ENCODE peak calls at places on chromosomes 16 and 17, in four cellular contexts. S, K, J and T are unnamed samples.

GRCh38 chr16:31477220-31478216 is 5.4 kb upstream of the SLC5A2 start:
- DNase-seq in S (no peak), K (peak; percentile 97), J (no peak), T (peak; percentile 90)

GRCh38 chr16:85328665-85329058 is 216.4 kb upstream of the CIBAR2 start:
- DNase-seq in S (peak; percentile 64), K (peak; percentile 92), J (no peak), T (no peak)

GRCh38 chr17:14307560-14308024 is 6.7 kb downstream of the HS3ST3B1 start:
- DNase-seq in S (no peak), K (no peak), J (peak; percentile 89), T (no peak)

GRCh38 chr17:74521701-74522201 is 9.5 kb downstream of the CD300LB start:
- DNase-seq in S (no peak), K (no peak), J (no peak), T (no peak)

GRCh38 chr17:29579866-29580771 is 9.3 kb downstream of the GIT1 start:
- DNase-seq in S (peak; percentile 53), K (peak; percentile 96), J (peak; percentile 68), T (peak; percentile 90)

GRCh38 chr17:21173543-21173942 is 40.4 kb downstream of the TMEM11 start:
- DNase-seq in S (no peak), K (no peak), J (no peak), T (no peak)

GRCh38 chr17:81200695-81201580 is 21.8 kb downstream of the CEP131 start:
- DNase-seq in S (peak; percentile 52), K (peak; percentile 89), J (peak; percentile 61), T (peak; percentile 63)

GRCh38 chr16:85566502-85567100 is 46.5 kb upstream of the GSE1 start:
- DNase-seq in S (peak; percentile 80), K (peak; percentile 89), J (no peak), T (no peak)

GRCh38 chr17:74769856-74770497 is 6.2 kb downstream of the NAT9 start:
- DNase-seq in S (no peak), K (no peak), J (no peak), T (no peak)

GRCh38 chr17:76529224-76529642 is 8.3 kb downstream of the CYGB start:
- DNase-seq in S (no peak), K (no peak), J (peak; percentile 69), T (peak; percentile 80)

GRCh38 chr17:67403065-67403464 is 26.0 kb downstream of the PITPNC1 start:
- DNase-seq in S (no peak), K (no peak), J (no peak), T (no peak)

GRCh38 chr17:79936661-79937434 is 97.6 kb upstream of the CBX4 start:
- DNase-seq in S (no peak), K (no peak), J (no peak), T (no peak)

GRCh38 chr16:26709175-26709574 is 357.6 kb upstream of the C16orf82 start:
- DNase-seq in S (no peak), K (peak; percentile 69), J (no peak), T (no peak)

GRCh38 chr16:85573696-85574641 is 39.2 kb upstream of the GSE1 start:
- DNase-seq in S (peak; percentile 46), K (no peak), J (peak; percentile 84), T (no peak)

GRCh38 chr17:5352681-5353289 is 66.7 kb downstream of the NUP88 start:
- DNase-seq in S (no peak), K (no peak), J (no peak), T (no peak)
- H3K36me3 ChIP-seq in S (peaks cover 42% of the 10 kb centered on the region), K (peaks cover 8% of the 10 kb centered on the region), J (peaks cover 7% of the 10 kb centered on the region), T (peaks cover 93% of the 10 kb centered on the region)

GRCh38 chr17:57377094-57377493 is 120.8 kb downstream of the MSI2 start:
- DNase-seq in S (no peak), K (no peak), J (no peak), T (no peak)
- H3K36me3 ChIP-seq in S (peaks cover 4% of the 10 kb centered on the region), K (no peaks in the 10 kb centered on the region), J (no peaks in the 10 kb centered on the region), T (no peaks in the 10 kb centered on the region)

DNA sequence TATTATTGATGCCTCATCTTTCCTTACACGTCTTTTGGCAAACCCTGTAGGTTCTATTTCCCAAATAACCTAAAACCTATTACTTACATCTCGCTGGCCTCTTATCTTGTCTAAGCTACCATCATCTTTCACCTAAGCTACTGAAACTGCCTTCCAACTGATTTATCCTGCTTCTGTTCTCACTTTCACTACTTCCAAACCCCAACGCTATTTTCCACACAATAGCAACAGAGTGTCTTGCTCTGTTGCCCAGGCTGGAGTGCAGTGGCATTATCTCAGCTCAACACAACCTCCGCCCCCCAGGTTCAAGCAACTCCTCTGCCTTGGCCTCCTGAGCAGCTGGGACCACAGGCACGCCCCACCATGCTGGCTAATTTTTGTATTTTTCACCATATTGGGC is 52.8 kb upstream of the INTS2 start:
- DNase-seq in S (no peak), K (no peak), J (no peak), T (no peak)
- H3K36me3 ChIP-seq in S (peaks cover 53% of the 10 kb centered on the region), K (peaks cover 12% of the 10 kb centered on the region), J (peaks cover 10% of the 10 kb centered on the region), T (peaks cover 96% of the 10 kb centered on the region)

DNA sequence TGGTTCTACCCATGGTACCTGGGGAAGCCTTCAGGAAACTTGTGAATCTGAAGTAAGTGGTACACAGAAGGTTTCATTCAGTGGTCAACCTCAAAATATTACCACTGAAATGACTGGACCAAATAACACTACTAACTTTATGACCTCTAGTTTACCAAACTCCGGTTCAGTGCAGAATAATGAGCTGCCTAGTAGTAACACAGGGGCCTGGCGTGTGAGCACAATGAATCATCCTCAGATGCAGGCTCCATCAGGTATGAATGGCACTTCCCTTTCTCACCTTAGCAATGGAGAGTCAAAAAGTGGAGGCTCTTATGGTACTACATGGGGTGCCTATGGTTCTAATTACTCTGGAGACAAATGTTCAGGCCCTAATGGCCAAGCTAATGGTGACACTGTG is 55.9 kb upstream of the SLC5A11 start:
- DNase-seq in S (no peak), K (no peak), J (no peak), T (no peak)
- H3K36me3 ChIP-seq in S (peaks cover 72% of the 10 kb centered on the region), K (peaks cover 49% of the 10 kb centered on the region), J (peaks cover 18% of the 10 kb centered on the region), T (peaks cover 85% of the 10 kb centered on the region)

GRCh38 chr16:83134638-83135037 is 507.9 kb downstream of the CDH13 start:
- DNase-seq in S (no peak), K (no peak), J (no peak), T (no peak)
- H3K36me3 ChIP-seq in S (no peaks in the 10 kb centered on the region), K (no peaks in the 10 kb centered on the region), J (no peaks in the 10 kb centered on the region), T (no peaks in the 10 kb centered on the region)

GRCh38 chr16:58579587-58579986 is 50.0 kb downstream of the CNOT1 start:
- DNase-seq in S (no peak), K (no peak), J (no peak), T (no peak)
- H3K36me3 ChIP-seq in S (peaks cover 90% of the 10 kb centered on the region), K (peaks cover 44% of the 10 kb centered on the region), J (peaks cover 13% of the 10 kb centered on the region), T (peaks cover 100% of the 10 kb centered on the region)

GRCh38 chr17:12137859-12138258 is 117.2 kb downstream of the MAP2K4 start:
- DNase-seq in S (no peak), K (no peak), J (no peak), T (no peak)

GRCh38 chr17:12136646-12137045 is 116.0 kb downstream of the MAP2K4 start:
- DNase-seq in S (no peak), K (no peak), J (peak; percentile 78), T (no peak)

GRCh38 chr17:12134587-12134986 is 113.9 kb downstream of the MAP2K4 start:
- DNase-seq in S (no peak), K (no peak), J (no peak), T (no peak)

GRCh38 chr17:12134101-12134500 is 113.4 kb downstream of the MAP2K4 start:
- DNase-seq in S (no peak), K (no peak), J (no peak), T (no peak)

GRCh38 chr17:12136243-12136642 is 115.6 kb downstream of the MAP2K4 start:
- DNase-seq in S (no peak), K (no peak), J (peak; percentile 7), T (no peak)
- H3K36me3 ChIP-seq in S (peaks cover 9% of the 10 kb centered on the region), K (peaks cover 2% of the 10 kb centered on the region), J (no peaks in the 10 kb centered on the region), T (peaks cover 42% of the 10 kb centered on the region)